ENCODE peak calls at places on chromosomes 12 and 14, in five cellular contexts. One of them, this sample, is unnamed.

GRCh38 chr14:22536853-22537338 is 52.1 kb downstream of the DAD1 start:
- DNase-seq in GM12878: peak; percentile 94
- DNase-seq in K562: peak; percentile 78
- DNase-seq in HepG2: no peak
- DNase-seq in SK-N-SH: no peak
- DNase-seq in this sample: no peak

GRCh38 chr12:96520767-96521166 is 31.4 kb downstream of the CFAP54 start:
- DNase-seq in GM12878: no peak
- DNase-seq in K562: no peak
- DNase-seq in HepG2: no peak
- DNase-seq in SK-N-SH: no peak
- DNase-seq in this sample: no peak

GRCh38 chr12:30908389-30909087 is 18.0 kb upstream of the TSPAN11 start:
- DNase-seq in GM12878: no peak
- DNase-seq in K562: no peak
- DNase-seq in HepG2: peak; percentile 56
- DNase-seq in SK-N-SH: peak; percentile 36
- DNase-seq in this sample: no peak

GRCh38 chr12:3885179-3886094 is 12.2 kb upstream of the PARP11 start:
- DNase-seq in GM12878: no peak
- DNase-seq in K562: peak; percentile 7
- DNase-seq in HepG2: peak; percentile 36
- DNase-seq in SK-N-SH: peak; percentile 30
- DNase-seq in this sample: peak; percentile 15

GRCh38 chr14:72715215-72715909 is 178.5 kb downstream of the DPF3 start:
- DNase-seq in GM12878: no peak
- DNase-seq in K562: no peak
- DNase-seq in HepG2: no peak
- DNase-seq in SK-N-SH: no peak
- DNase-seq in this sample: no peak

GRCh38 chr14:85528882-85529585 is 910 bp upstream of the FLRT2 start:
- DNase-seq in GM12878: no peak
- DNase-seq in K562: no peak
- DNase-seq in HepG2: no peak
- DNase-seq in SK-N-SH: no peak
- DNase-seq in this sample: no peak

GRCh38 chr12:30308010-30308717 is 387.5 kb downstream of the IPO8 start:
- DNase-seq in GM12878: no peak
- DNase-seq in K562: no peak
- DNase-seq in HepG2: no peak
- DNase-seq in SK-N-SH: no peak
- DNase-seq in this sample: no peak

GRCh38 chr14:51251486-51251885 is 11.4 kb downstream of the TMX1 start:
- DNase-seq in GM12878: no peak
- DNase-seq in K562: no peak
- DNase-seq in HepG2: no peak
- DNase-seq in SK-N-SH: no peak
- DNase-seq in this sample: no peak

GRCh38 chr12:69274861-69275260 is 35.5 kb downstream of the CPSF6 start:
- DNase-seq in GM12878: no peak
- DNase-seq in K562: no peak
- DNase-seq in HepG2: no peak
- DNase-seq in SK-N-SH: no peak
- DNase-seq in this sample: no peak

GRCh38 chr12:70052931-70053497 is 190.2 kb upstream of the CNOT2 start:
- DNase-seq in GM12878: no peak
- DNase-seq in K562: peak; percentile 37
- DNase-seq in HepG2: peak; percentile 84
- DNase-seq in SK-N-SH: no peak
- DNase-seq in this sample: peak; percentile 12

GRCh38 chr14:72404106-72404774 is 472.0 kb downstream of the RGS6 start:
- DNase-seq in GM12878: no peak
- DNase-seq in K562: no peak
- DNase-seq in HepG2: no peak
- DNase-seq in SK-N-SH: no peak
- DNase-seq in this sample: peak; percentile 97

GRCh38 chr12:129570796-129571400 is 332.9 kb downstream of the TMEM132D start:
- DNase-seq in GM12878: no peak
- DNase-seq in K562: no peak
- DNase-seq in HepG2: no peak
- DNase-seq in SK-N-SH: no peak
- DNase-seq in this sample: no peak

GRCh38 chr14:92903359-92903758 is 19.6 kb upstream of the CHGA start:
- DNase-seq in GM12878: no peak
- DNase-seq in K562: no peak
- DNase-seq in HepG2: no peak
- DNase-seq in SK-N-SH: no peak
- DNase-seq in this sample: no peak

GRCh38 chr14:23121401-23121800 is 2.3 kb upstream of the CEBPE start:
- DNase-seq in GM12878: no peak
- DNase-seq in K562: no peak
- DNase-seq in HepG2: no peak
- DNase-seq in SK-N-SH: no peak
- DNase-seq in this sample: no peak

GRCh38 chr12:57729321-57729844 is 9.2 kb downstream of the AGAP2 start:
- DNase-seq in GM12878: no peak
- DNase-seq in K562: no peak
- DNase-seq in HepG2: no peak
- DNase-seq in SK-N-SH: no peak
- DNase-seq in this sample: no peak

GRCh38 chr14:102278631-102278935 is 26.4 kb downstream of the MOK start:
- DNase-seq in GM12878: no peak
- DNase-seq in K562: no peak
- DNase-seq in HepG2: no peak
- DNase-seq in SK-N-SH: no peak
- DNase-seq in this sample: no peak

GRCh38 chr14:89139404-89140247 is 277.4 kb downstream of the FOXN3 start:
- DNase-seq in GM12878: no peak
- DNase-seq in K562: no peak
- DNase-seq in HepG2: peak; percentile 77
- DNase-seq in SK-N-SH: no peak
- DNase-seq in this sample: peak; percentile 35

GRCh38 chr12:19912996-19913395 is 455.3 kb upstream of the PDE3A start:
- DNase-seq in GM12878: no peak
- DNase-seq in K562: no peak
- DNase-seq in HepG2: peak; percentile 52
- DNase-seq in SK-N-SH: no peak
- DNase-seq in this sample: no peak

GRCh38 chr14:72649603-72650227 is 244.2 kb downstream of the DPF3 start:
- DNase-seq in GM12878: no peak
- DNase-seq in K562: no peak
- DNase-seq in HepG2: no peak
- DNase-seq in SK-N-SH: no peak
- DNase-seq in this sample: no peak

GRCh38 chr12:76547526-76547925 is 12.0 kb downstream of the OSBPL8 start:
- DNase-seq in GM12878: no peak
- DNase-seq in K562: no peak
- DNase-seq in HepG2: no peak
- DNase-seq in SK-N-SH: no peak
- DNase-seq in this sample: no peak

GRCh38 chr14:91381801-91382670 is 35.6 kb downstream of the CCDC88C start:
- DNase-seq in GM12878: no peak
- DNase-seq in K562: peak; percentile 43
- DNase-seq in HepG2: no peak
- DNase-seq in SK-N-SH: no peak
- DNase-seq in this sample: no peak

GRCh38 chr12:459430-460258 is at the start of gene B4GALNT3:
- DNase-seq in GM12878: no peak
- DNase-seq in K562: peak; percentile 83
- DNase-seq in HepG2: no peak
- DNase-seq in SK-N-SH: peak; percentile 88
- DNase-seq in this sample: peak; percentile 96

GRCh38 chr14:39036760-39037159 is 66.3 kb downstream of the SEC23A start:
- DNase-seq in GM12878: no peak
- DNase-seq in K562: no peak
- DNase-seq in HepG2: no peak
- DNase-seq in SK-N-SH: no peak
- DNase-seq in this sample: no peak

GRCh38 chr12:47785036-47785886 is 12.2 kb downstream of the SLC48A1 start:
- DNase-seq in GM12878: no peak
- DNase-seq in K562: peak; percentile 70
- DNase-seq in HepG2: no peak
- DNase-seq in SK-N-SH: no peak
- DNase-seq in this sample: no peak

GRCh38 chr12:23662966-23663365 is 286.5 kb downstream of the SOX5 start:
- DNase-seq in GM12878: no peak
- DNase-seq in K562: no peak
- DNase-seq in HepG2: no peak
- DNase-seq in SK-N-SH: no peak
- DNase-seq in this sample: no peak

GRCh38 chr14:24212924-24213865 is at the start of gene CHMP4A:
- DNase-seq in GM12878: peak; percentile 92
- DNase-seq in K562: peak; percentile 88
- DNase-seq in HepG2: peak; percentile 100
- DNase-seq in SK-N-SH: peak; percentile 94
- DNase-seq in this sample: peak; percentile 87

GRCh38 chr14:24216345-24216699 is 456 bp upstream of the MDP1 start:
- DNase-seq in GM12878: no peak
- DNase-seq in K562: no peak
- DNase-seq in HepG2: no peak
- DNase-seq in SK-N-SH: no peak
- DNase-seq in this sample: no peak

GRCh38 chr14:24219080-24219479 is 3.2 kb upstream of the MDP1 start:
- DNase-seq in GM12878: no peak
- DNase-seq in K562: no peak
- DNase-seq in HepG2: no peak
- DNase-seq in SK-N-SH: no peak
- DNase-seq in this sample: no peak

GRCh38 chr14:24213866-24214652 is 771 bp upstream of the CHMP4A start:
- DNase-seq in GM12878: no peak
- DNase-seq in K562: no peak
- DNase-seq in HepG2: peak; percentile 42
- DNase-seq in SK-N-SH: no peak
- DNase-seq in this sample: no peak

GRCh38 chr14:24215495-24216344 is at the start of gene MDP1:
- DNase-seq in GM12878: peak; percentile 79
- DNase-seq in K562: peak; percentile 75
- DNase-seq in HepG2: peak; percentile 95
- DNase-seq in SK-N-SH: peak; percentile 86
- DNase-seq in this sample: peak; percentile 85
- TF ChIP-seq JUND in GM12878: peak; percentile 31
- TF ChIP-seq JUND in K562: peak; percentile 27
- TF ChIP-seq JUND in HepG2: peak; percentile 93
- TF ChIP-seq JUND in SK-N-SH: peak; percentile 35
- TF ChIP-seq JUND in this sample: no peak

DNA sequence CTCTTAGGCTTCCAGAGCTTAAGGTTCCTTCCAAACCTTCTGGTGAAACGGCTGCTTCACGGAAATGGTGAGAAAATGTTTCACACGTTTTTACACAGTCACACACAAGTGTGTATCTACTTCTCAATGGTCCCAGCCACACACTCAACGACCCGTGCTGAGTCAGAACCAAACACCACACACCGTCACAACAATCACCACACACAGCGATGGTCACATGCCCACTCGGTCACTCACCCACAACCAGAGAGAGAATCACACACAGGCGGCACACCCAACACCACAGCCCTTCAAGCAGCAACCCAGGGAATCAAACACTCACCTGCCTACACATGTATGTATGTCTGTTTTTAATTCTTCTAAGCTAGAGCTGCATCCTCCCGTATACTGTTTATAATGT is 12.6 kb upstream of the PLEKHD1 start:
- DNase-seq in GM12878: no peak
- DNase-seq in K562: no peak
- DNase-seq in HepG2: no peak
- DNase-seq in SK-N-SH: no peak
- DNase-seq in this sample: no peak
- TF ChIP-seq JUND in GM12878: peak; percentile 5
- TF ChIP-seq JUND in K562: no peak
- TF ChIP-seq JUND in HepG2: no peak
- TF ChIP-seq JUND in SK-N-SH: no peak
- TF ChIP-seq JUND in this sample: no peak

DNA sequence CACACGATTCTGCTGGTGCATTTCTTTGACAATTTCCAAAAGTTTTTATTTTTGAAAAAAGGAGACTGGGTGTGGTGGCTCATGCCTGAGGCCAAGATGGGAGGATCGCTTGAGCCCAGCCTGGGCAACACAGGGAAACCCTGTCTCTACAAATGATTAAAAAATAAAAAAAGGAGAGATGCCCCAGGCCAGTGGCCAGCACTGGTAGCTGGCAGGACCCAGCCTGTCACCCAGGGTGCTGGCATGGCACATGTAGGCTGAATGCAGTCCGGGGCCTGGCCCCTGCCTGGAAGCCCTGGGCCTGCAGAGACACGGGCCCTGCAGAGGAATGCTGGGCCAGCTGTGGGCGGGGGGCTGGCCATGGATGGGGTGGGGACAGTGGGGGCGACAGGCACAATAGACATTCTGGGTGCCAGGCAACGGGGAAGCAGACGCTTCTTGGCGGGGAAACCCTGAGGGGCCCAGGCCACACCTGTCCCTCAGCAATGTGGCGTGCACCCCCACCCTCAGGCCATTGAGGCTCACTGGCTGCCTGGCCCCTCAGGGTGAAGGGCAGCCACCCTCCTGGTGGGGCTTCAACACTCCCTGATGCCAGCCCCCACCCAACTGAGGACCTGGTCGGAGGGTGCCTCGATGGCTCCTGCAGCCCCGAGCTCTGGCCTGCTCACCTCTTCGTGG is 12.0 kb downstream of the TRMT61A start:
- DNase-seq in GM12878: no peak
- DNase-seq in K562: no peak
- DNase-seq in HepG2: no peak
- DNase-seq in SK-N-SH: peak; percentile 64
- DNase-seq in this sample: no peak
- TF ChIP-seq JUND in GM12878: no peak
- TF ChIP-seq JUND in K562: no peak
- TF ChIP-seq JUND in HepG2: no peak
- TF ChIP-seq JUND in SK-N-SH: no peak
- TF ChIP-seq JUND in this sample: no peak

DNA sequence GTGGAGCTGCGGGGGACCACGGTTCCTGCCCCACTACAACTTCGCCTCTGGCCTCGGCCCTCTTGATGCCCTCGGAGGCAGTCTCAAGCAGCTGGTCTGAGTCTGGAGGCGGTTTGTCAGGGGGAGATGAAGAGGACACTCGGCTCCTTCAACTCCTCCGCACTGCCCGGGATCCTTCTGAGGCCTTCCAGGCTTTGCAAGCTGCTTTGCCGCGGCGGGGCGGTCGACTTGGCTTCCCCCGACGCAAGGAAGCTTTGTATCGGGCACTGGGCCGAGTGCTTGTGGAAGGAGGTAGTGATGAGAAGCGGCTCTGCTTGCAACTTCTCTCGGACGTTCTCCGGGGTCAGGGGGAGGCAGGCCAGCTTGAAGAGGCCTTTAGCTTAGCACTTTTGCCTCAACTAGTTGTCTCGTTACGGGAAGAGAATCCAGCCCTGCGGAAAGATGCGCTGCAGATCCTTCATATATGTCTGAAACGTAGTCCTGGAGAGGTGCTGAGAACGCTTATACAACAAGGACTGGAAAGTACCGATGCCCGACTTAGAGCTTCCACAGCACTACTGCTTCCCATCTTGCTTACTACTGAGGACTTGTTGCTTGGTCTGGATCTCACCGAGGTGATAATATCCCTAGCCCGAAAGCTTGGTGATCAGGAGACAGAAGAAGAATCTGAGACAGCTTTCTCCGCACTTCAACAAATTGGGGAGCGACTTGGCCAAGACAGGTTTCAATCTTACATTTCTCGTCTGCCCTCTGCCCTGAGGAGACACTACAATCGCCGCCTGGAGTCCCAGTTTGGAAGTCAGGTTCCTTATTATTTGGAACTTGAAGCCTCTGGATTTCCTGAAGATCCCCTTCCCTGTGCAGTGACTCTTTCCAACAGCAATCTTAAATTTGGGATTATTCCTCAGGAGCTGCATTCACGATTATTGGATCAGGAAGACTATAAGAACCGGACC is 861 bp downstream of the TOGARAM1 start:
- DNase-seq in GM12878: no peak
- DNase-seq in K562: no peak
- DNase-seq in HepG2: no peak
- DNase-seq in SK-N-SH: no peak
- DNase-seq in this sample: no peak
- TF ChIP-seq JUND in GM12878: no peak
- TF ChIP-seq JUND in K562: no peak
- TF ChIP-seq JUND in HepG2: no peak
- TF ChIP-seq JUND in SK-N-SH: no peak
- TF ChIP-seq JUND in this sample: no peak

This sample was measured in T47D.